ENCODE peak calls at places on chromosomes 13 and 19, in eight cellular contexts. I is dorsolateral prefrontal cortex, Q is MM.1S, V is coronary artery, O is ascending aorta, C is thoracic aorta, J is body of pancreas, P is left lung. Z is an unnamed sample.

GRCh38 chr13:48446454-48446853 is 33.5 kb upstream of the LPAR6 start:
- DNase-seq in J (no peak), V (no peak), I (no peak), C (no peak), O (no peak), P (no peak), Q (no peak), Z (no peak)

GRCh38 chr19:30111456-30111855 is 169.4 kb downstream of the URI1 start:
- DNase-seq in V (no peak), P (no peak), I (no peak), Q (no peak), O (no peak), C (no peak), J (no peak), Z (no peak)

GRCh38 chr19:40889366-40889765 is 7.3 kb upstream of the CYP2A7 start:
- DNase-seq in V (no peak), O (no peak), J (no peak), I (no peak), Q (no peak), P (no peak), C (no peak), Z (no peak)

GRCh38 chr19:53549354-53549753 is 11.4 kb downstream of the ZNF331 start:
- DNase-seq in P (no peak), Q (no peak), C (no peak), J (peak), I (no peak), V (no peak), O (no peak), Z (no peak)

GRCh38 chr13:85729296-85729695 is 69.9 kb downstream of the SLITRK6 start:
- DNase-seq in O (no peak), J (no peak), P (no peak), V (no peak), I (no peak), Q (no peak), C (no peak), Z (no peak)

GRCh38 chr13:97249797-97250495 is 27.8 kb downstream of the MBNL2 start:
- DNase-seq in J (no peak), V (no peak), C (no peak), Q (no peak), I (no peak), P (no peak), O (no peak), Z (no peak)

GRCh38 chr13:99067160-99067985 is 89.5 kb upstream of the DOCK9 start:
- DNase-seq in I (no peak), V (no peak), O (no peak), Q (no peak), J (no peak), P (no peak), C (no peak), Z (no peak)

GRCh38 chr13:46475586-46475991 is 77.4 kb upstream of the LRCH1 start:
- DNase-seq in P (no peak), Q (no peak), O (no peak), I (no peak), J (no peak), V (no peak), C (no peak), Z (no peak)

GRCh38 chr19:42524943-42525342 is 3.3 kb downstream of the CEACAM1 start:
- DNase-seq in Q (no peak), C (no peak), J (no peak), I (no peak), V (no peak), O (no peak), P (no peak), Z (no peak)

GRCh38 chr19:35357867-35358573 is at the start of gene FFAR3:
- DNase-seq in J (peak), C (no peak), I (no peak), V (no peak), P (peak), O (peak), Q (no peak), Z (no peak)

GRCh38 chr13:99986751-99987150 is 5.2 kb downstream of the ZIC2 start:
- DNase-seq in O (no peak), V (no peak), I (no peak), Q (no peak), P (no peak), C (no peak), J (no peak), Z (no peak)

GRCh38 chr19:53659292-53659691 is 27.5 kb downstream of the DPRX start:
- DNase-seq in J (peak), P (no peak), Q (no peak), V (no peak), C (no peak), O (no peak), I (no peak), Z (no peak)

GRCh38 chr19:15469513-15470297 is 5.4 kb upstream of the RASAL3 start:
- DNase-seq in O (no peak), I (no peak), V (no peak), C (no peak), Q (no peak), J (no peak), P (no peak), Z (no peak)

GRCh38 chr19:19303411-19303810 is 16.9 kb downstream of the SUGP1 start:
- DNase-seq in C (no peak), O (no peak), I (no peak), J (no peak), P (no peak), Q (no peak), V (no peak), Z (no peak)

GRCh38 chr13:50387124-50387581 is 371.9 kb downstream of the KCNRG start:
- DNase-seq in V (no peak), Q (peak), C (no peak), J (peak), O (peak), P (peak), I (no peak), Z (peak)

GRCh38 chr19:3556978-3557460 is 367 bp downstream of the MFSD12 start:
- DNase-seq in C (no peak), Q (peak), V (no peak), I (no peak), O (no peak), J (peak), P (no peak), Z (peak)

GRCh38 chr19:38043649-38044144 is 136.7 kb downstream of the SIPA1L3 start:
- DNase-seq in C (no peak), I (no peak), Q (no peak), O (no peak), P (no peak), V (no peak), J (no peak), Z (no peak)
- H3K4me3 ChIP-seq in C (no peak), I (no peak), Q (no peak), O (no peak), P (no peak), V (no peak), J (no peak), Z (no peak)

DNA sequence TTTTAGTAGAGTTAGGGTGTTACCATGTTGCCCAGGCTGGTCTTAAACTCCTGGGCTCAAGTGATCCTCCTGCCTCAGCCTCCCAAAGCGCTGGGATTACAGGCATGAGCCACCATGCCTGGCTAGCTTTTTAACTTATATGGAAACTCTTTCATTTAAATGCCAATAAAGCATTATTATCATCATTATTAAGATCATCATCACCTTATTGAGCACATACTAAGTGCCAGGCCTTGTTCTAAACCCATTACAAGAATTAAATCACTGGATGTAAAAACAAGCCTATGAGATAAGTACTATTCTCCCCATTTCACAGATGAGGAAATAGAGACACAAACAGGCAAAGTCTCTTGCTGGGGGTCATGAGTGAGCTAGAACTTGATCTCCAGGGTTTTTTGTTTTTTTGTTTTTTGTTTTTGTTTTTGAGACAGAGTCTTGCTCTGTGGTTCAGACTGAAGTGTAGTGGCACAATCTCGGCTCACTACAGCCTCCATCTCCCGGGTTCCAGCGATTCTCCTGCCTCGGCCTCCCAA is 1.3 kb downstream of the GMFG start:
- DNase-seq in P (no peak), C (no peak), O (no peak), J (no peak), I (no peak), V (no peak), Q (no peak), Z (no peak)
- H3K27ac ChIP-seq in P (peak), C (no peak), O (no peak), J (peak), I (no peak), V (peak), Q (no peak), Z (peak)

GRCh38 chr19:12965812-12966135 is 3.6 kb upstream of the DAND5 start:
- DNase-seq in C (no peak), V (no peak), P (no peak), J (no peak), Q (no peak), I (no peak), O (no peak), Z (no peak)
- H3K4me3 ChIP-seq in C (peak), V (peak), P (peak), J (no peak), Q (peak), I (peak), O (peak), Z (no peak)

GRCh38 chr19:48992571-48993174 is 436 bp downstream of the GYS1 start:
- DNase-seq in J (no peak), O (no peak), C (no peak), P (peak), V (peak), Q (no peak), I (no peak), Z (no peak)

GRCh38 chr19:48990400-48990799 is 2.7 kb downstream of the GYS1 start:
- DNase-seq in I (no peak), Q (no peak), P (no peak), O (no peak), V (no peak), J (no peak), C (no peak), Z (no peak)

GRCh38 chr19:48993175-48994034 is at the start of the genes GYS1 and RUVBL2:
- DNase-seq in P (peak), C (peak), I (peak), J (peak), O (peak), Q (peak), V (peak), Z (peak)

GRCh38 chr19:48991011-48991609 is 2.0 kb downstream of the GYS1 start:
- DNase-seq in J (no peak), O (no peak), C (no peak), I (no peak), P (no peak), V (no peak), Q (no peak), Z (no peak)

GRCh38 chr19:48991823-48992570 is 1.1 kb downstream of the GYS1 start:
- DNase-seq in P (peak), O (peak), I (no peak), Q (peak), C (peak), J (peak), V (peak), Z (no peak)
- H3K27ac ChIP-seq in P (peak), O (peak), I (peak), Q (peak), C (peak), J (peak), V (peak), Z (peak)

GRCh38 chr13:94713556-94714182 is 1.3 kb upstream of the SOX21 start:
- DNase-seq in O (no peak), Q (no peak), V (no peak), J (no peak), P (no peak), C (no peak), I (no peak), Z (no peak)
- H3K4me3 ChIP-seq in O (no peak), Q (no peak), V (peak), J (no peak), P (no peak), C (no peak), I (peak), Z (no peak)

DNA sequence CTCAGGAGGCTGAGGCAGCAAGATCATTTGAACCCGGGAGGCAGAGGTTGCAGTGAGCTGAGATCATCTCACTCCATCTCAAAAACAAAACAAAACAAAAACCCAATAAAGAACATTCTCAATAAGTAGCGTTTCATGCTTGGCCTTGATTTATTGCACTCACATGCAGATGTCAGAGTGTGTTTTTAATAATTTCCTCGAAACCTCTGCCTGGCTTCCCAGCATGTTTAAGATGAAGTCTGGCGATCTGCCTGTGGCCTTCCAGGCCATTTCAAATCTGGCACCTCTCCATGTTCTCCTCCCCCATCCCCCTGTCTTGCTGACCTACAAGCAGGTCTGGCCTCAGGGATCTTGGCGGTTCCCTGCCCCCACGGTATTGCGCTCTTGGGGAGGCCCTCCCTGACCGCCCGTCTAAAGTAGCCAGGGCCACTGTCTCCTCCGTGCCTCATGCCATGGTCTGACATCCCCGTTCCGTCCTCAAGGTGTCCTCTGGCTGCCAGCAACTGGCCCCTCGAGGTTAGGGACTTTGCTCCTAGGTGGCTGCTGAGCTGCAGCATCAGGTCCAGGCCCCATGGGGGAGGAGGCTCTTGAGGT is 1.6 kb downstream of the WDR88 start:
- DNase-seq in V (no peak), J (peak), O (no peak), P (no peak), Q (no peak), C (no peak), I (no peak), Z (no peak)
- H3K27ac ChIP-seq in V (no peak), J (no peak), O (no peak), P (no peak), Q (no peak), C (no peak), I (no peak), Z (no peak)

GRCh38 chr13:22201395-22201794 is 530.5 kb downstream of the FGF9 start:
- DNase-seq in O (no peak), P (no peak), Q (no peak), V (no peak), C (no peak), J (no peak), I (no peak), Z (no peak)
- H3K4me3 ChIP-seq in O (no peak), P (no peak), Q (no peak), V (no peak), C (no peak), J (no peak), I (no peak), Z (no peak)

GRCh38 chr19:10454267-10454666 is 33.9 kb downstream of the PDE4A start:
- DNase-seq in P (no peak), J (no peak), O (no peak), I (peak), C (no peak), Q (no peak), V (no peak), Z (no peak)
- H3K27ac ChIP-seq in P (no peak), J (no peak), O (no peak), I (no peak), C (no peak), Q (no peak), V (no peak), Z (no peak)

GRCh38 chr19:1262687-1263123 is 6.4 kb upstream of the CIRBP start:
- DNase-seq in I (no peak), Q (no peak), O (no peak), V (no peak), P (no peak), C (no peak), J (no peak), Z (no peak)
- H3K4me3 ChIP-seq in I (peak), Q (no peak), O (peak), V (peak), P (peak), C (peak), J (no peak), Z (no peak)